ENCODE peak calls at places on chromosomes 13 and 19, in eight cellular contexts. Q is non-pigmented ciliary epithelial cell; B is sciatic nerve; U is H9; R is stimulated activated CD4-positive, alpha-beta T cell treated with anti-CD3 and anti-CD28 coated beads, Interleukin-12 subunit alpha, Interleukin-12 subunit beta, amount 100 ng/mL, for 4 hours; Y is NCI-H2081; K is fibroblast of the conjunctiva; I is aorta. G is an unnamed sample.

GRCh38 chr19:4052993-4053422 is 13.7 kb downstream of the ZBTB7A start:
- DNase-seq in R (no peak), Y (no peak), B (peak), K (no peak), Q (no peak), I (no peak), U (no peak), G (peak)

GRCh38 chr19:3336680-3337523 is 29.5 kb upstream of the NFIC start:
- DNase-seq in I (peak), U (no peak), Y (peak), K (peak), Q (no peak), B (peak), R (no peak), G (peak)

GRCh38 chr19:751501-752341 is 809 bp downstream of the MISP start:
- DNase-seq in R (no peak), Q (no peak), Y (no peak), U (peak), K (peak), B (no peak), I (peak), G (no peak)

GRCh38 chr13:93290503-93290902 is 63.9 kb downstream of the GPC6 start:
- DNase-seq in K (no peak), Q (no peak), Y (no peak), R (no peak), I (no peak), U (no peak), B (no peak), G (no peak)

GRCh38 chr19:49331616-49332055 is 3.6 kb upstream of the CD37 start:
- DNase-seq in Q (no peak), U (peak), K (peak), I (peak), B (peak), Y (no peak), R (peak), G (peak)

GRCh38 chr19:44176590-44176989 is 11.7 kb downstream of the ZNF226 start:
- DNase-seq in Q (no peak), K (no peak), B (no peak), I (no peak), Y (no peak), U (no peak), R (no peak), G (no peak)

GRCh38 chr19:19098084-19098702 is 34.4 kb downstream of the SLC25A42 start:
- DNase-seq in B (no peak), I (no peak), U (no peak), Q (no peak), Y (no peak), R (no peak), K (no peak), G (no peak)

GRCh38 chr13:30376426-30377311 is 45.6 kb upstream of the UBE2L5 start:
- DNase-seq in R (peak), I (no peak), K (no peak), U (no peak), B (no peak), Q (no peak), Y (no peak), G (no peak)

GRCh38 chr13:94825507-94825906 is 113.2 kb upstream of the SOX21 start:
- DNase-seq in K (peak), Y (peak), U (peak), Q (no peak), B (peak), R (no peak), I (no peak), G (no peak)

GRCh38 chr13:28503182-28503980 is 8.5 kb upstream of the FLT1 start:
- DNase-seq in U (no peak), K (no peak), Q (no peak), I (no peak), B (no peak), Y (no peak), R (no peak), G (no peak)

GRCh38 chr13:83121904-83122303 is 760.4 kb downstream of the SLITRK1 start:
- DNase-seq in R (no peak), Q (no peak), I (no peak), K (no peak), U (no peak), B (no peak), Y (no peak), G (no peak)

GRCh38 chr19:49368711-49369358 is 5.2 kb downstream of the DKKL1 start:
- DNase-seq in B (no peak), Y (no peak), U (no peak), R (no peak), K (no peak), I (no peak), Q (no peak), G (no peak)

GRCh38 chr13:30299746-30300145 is 7.6 kb downstream of the KATNAL1 start:
- DNase-seq in U (no peak), Y (no peak), B (no peak), R (no peak), Q (no peak), I (no peak), K (no peak), G (no peak)

GRCh38 chr19:55340144-55340783 is 588 bp downstream of the KMT5C start:
- DNase-seq in I (no peak), K (no peak), Y (no peak), R (no peak), B (no peak), Q (no peak), U (peak), G (peak)